ENCODE peak calls at places on chromosomes 2 and 18, in ten cellular contexts. V is ELF-1; S is M059J; J is GM12891; N is non-pigmented ciliary epithelial cell; F is naive thymus-derived CD8-positive, alpha-beta T cell; U is SW480; A is naive thymus-derived CD4-positive, alpha-beta T cell; D is kidney tubule cell; O is WTC11. X is an unnamed sample.
A peak's percentile ranks its signal among the peaks of the same experiment; 100 is the strongest.

GRCh38 chr2:128091691-128092050 is 671 bp downstream of the UGGT1 start:
- DNase-seq in D (peak; percentile 32), J (no peak), S (peak; percentile 40), U (peak; percentile 27), O (no peak), N (no peak), A (peak; percentile 20), F (no peak), V (peak; percentile 6), X (no peak)

GRCh38 chr2:152743004-152743403 is 24.6 kb downstream of the ARL6IP6 start:
- DNase-seq in V (no peak), J (no peak), D (peak; percentile 43), A (no peak), S (peak; percentile 16), F (no peak), O (no peak), N (no peak), U (peak; percentile 36), X (no peak)

GRCh38 chr18:79507076-79507545 is 111.4 kb downstream of the NFATC1 start:
- DNase-seq in V (peak; percentile 34), J (no peak), D (peak; percentile 13), O (peak; percentile 23), A (peak; percentile 29), F (peak; percentile 47), S (peak; percentile 27), U (no peak), N (no peak), X (no peak)

GRCh38 chr2:168136392-168136977 is 110.9 kb downstream of the STK39 start:
- DNase-seq in S (peak; percentile 52), V (no peak), N (no peak), D (peak; percentile 61), O (no peak), U (peak; percentile 50), F (peak; percentile 28), A (no peak), J (no peak), X (no peak)

GRCh38 chr2:159893439-159893838 is 95.4 kb upstream of the CD302 start:
- DNase-seq in V (no peak), D (peak; percentile 55), N (no peak), F (no peak), J (no peak), U (no peak), O (no peak), A (no peak), S (no peak), X (no peak)

GRCh38 chr2:46983065-46983801 is 67.6 kb upstream of the MCFD2 start:
- DNase-seq in N (no peak), A (no peak), O (no peak), S (peak; percentile 59), D (peak; percentile 34), V (peak; percentile 68), U (no peak), J (peak; percentile 61), F (no peak), X (peak; percentile 78)

GRCh38 chr2:191649519-191649918 is 28.4 kb upstream of the NABP1 start:
- DNase-seq in F (no peak), V (no peak), N (no peak), D (no peak), J (no peak), S (no peak), U (no peak), O (no peak), A (no peak), X (no peak)

GRCh38 chr2:152587187-152587947 is 129.9 kb downstream of the PRPF40A start:
- DNase-seq in V (no peak), F (no peak), D (peak; percentile 33), J (no peak), U (no peak), O (no peak), N (no peak), A (no peak), S (no peak), X (no peak)

GRCh38 chr2:23287250-23287704 is 97.7 kb upstream of the KLHL29 start:
- DNase-seq in S (no peak), O (no peak), F (no peak), U (no peak), V (peak; percentile 67), D (peak; percentile 34), J (no peak), A (no peak), N (no peak), X (no peak)

GRCh38 chr2:228458364-228458763 is 276.9 kb upstream of the SPHKAP start:
- DNase-seq in F (no peak), V (no peak), N (no peak), A (no peak), S (no peak), U (no peak), O (no peak), D (no peak), J (no peak), X (no peak)

GRCh38 chr2:37564356-37564755 is 107.1 kb downstream of the CDC42EP3 start:
- DNase-seq in S (peak; percentile 40), D (no peak), N (no peak), F (no peak), O (no peak), A (no peak), U (no peak), V (no peak), J (no peak), X (no peak)

GRCh38 chr2:208406474-208407451 is at the start of gene PTH2R:
- DNase-seq in D (peak; percentile 19), O (peak; percentile 63), J (no peak), U (no peak), A (no peak), V (peak; percentile 73), F (no peak), S (no peak), N (no peak), X (peak; percentile 25)

GRCh38 chr2:232043966-232044365 is 82.5 kb downstream of the DIS3L2 start:
- DNase-seq in A (no peak), D (no peak), O (no peak), S (no peak), N (no peak), J (no peak), V (no peak), U (no peak), F (no peak), X (no peak)

GRCh38 chr2:112547333-112547732 is 5.1 kb downstream of the POLR1B start:
- DNase-seq in S (no peak), A (no peak), O (no peak), J (no peak), V (no peak), N (peak; percentile 44), U (no peak), D (peak; percentile 87), F (no peak), X (no peak)

GRCh38 chr2:239216614-239217273 is 184.1 kb downstream of the HDAC4 start:
- DNase-seq in A (no peak), J (no peak), O (no peak), S (no peak), D (no peak), V (no peak), F (no peak), U (no peak), N (no peak), X (no peak)

X was measured in B cell.